ENCODE peak calls at places on chromosomes 5 and 9, in nine cellular contexts. V is stomach, D is body of pancreas, K is GM10248, N is GM20000, H is hepatocyte, M is progenitor cell of endocrine pancreas, Y is kidney epithelial cell, W is gastrocnemius medialis. C is an unnamed sample.

GRCh38 chr9:69078581-69078980 is 43.0 kb downstream of the FXN start:
- DNase-seq in K (no peak), D (no peak), V (no peak), N (no peak), M (no peak), W (peak), H (no peak), Y (no peak), C (no peak)

GRCh38 chr5:95647886-95648860 is 1.6 kb downstream of the RFESD start:
- DNase-seq in D (no peak), V (no peak), M (no peak), H (no peak), N (no peak), W (no peak), K (no peak), Y (no peak), C (peak)

GRCh38 chr9:133634024-133634691 is 2.0 kb upstream of the DBH start:
- DNase-seq in N (no peak), D (no peak), M (no peak), W (no peak), V (no peak), K (no peak), H (no peak), Y (no peak), C (no peak)

GRCh38 chr9:37998881-37999311 is 70.1 kb downstream of the SHB start:
- DNase-seq in Y (no peak), M (no peak), H (no peak), K (no peak), N (no peak), V (no peak), W (no peak), D (no peak), C (peak)

GRCh38 chr5:149338364-149338763 is 6.9 kb upstream of the GRPEL2 start:
- DNase-seq in Y (no peak), H (no peak), N (no peak), V (no peak), K (no peak), W (no peak), M (no peak), D (no peak), C (no peak)

GRCh38 chr9:34654317-34655083 is 2.5 kb downstream of the IL11RA start:
- DNase-seq in M (no peak), N (no peak), K (no peak), W (peak), Y (no peak), D (peak), H (peak), V (peak), C (peak)

GRCh38 chr5:175321927-175322532 is 122.0 kb downstream of the DRD1 start:
- DNase-seq in Y (no peak), K (peak), D (no peak), W (no peak), N (peak), V (no peak), M (peak), H (peak), C (peak)

GRCh38 chr9:73269430-73270101 is 117.9 kb downstream of the ANXA1 start:
- DNase-seq in V (no peak), K (no peak), H (peak), M (no peak), W (no peak), N (peak), Y (no peak), D (no peak), C (peak)

GRCh38 chr5:77211013-77211690 is 672 bp downstream of the PDE8B start:
- DNase-seq in V (no peak), K (no peak), N (peak), D (no peak), M (no peak), Y (no peak), W (no peak), H (peak), C (no peak)

GRCh38 chr9:98862936-98863335 is 55.5 kb downstream of the GALNT12 start:
- DNase-seq in W (no peak), V (no peak), M (no peak), H (no peak), Y (no peak), N (no peak), K (no peak), D (no peak), C (peak)

GRCh38 chr9:34998266-34998665 is 8.7 kb downstream of the DNAJB5 start:
- DNase-seq in V (no peak), H (no peak), M (no peak), D (no peak), N (peak), K (peak), W (no peak), Y (no peak), C (no peak)

GRCh38 chr5:16057277-16057676 is 122.3 kb downstream of the MARCHF11 start:
- DNase-seq in H (no peak), N (no peak), K (no peak), V (no peak), D (no peak), Y (no peak), M (no peak), W (no peak), C (no peak)

GRCh38 chr5:156328766-156329165 is 1.8 kb downstream of the SGCD start:
- DNase-seq in M (no peak), V (no peak), H (no peak), W (peak), Y (no peak), K (no peak), N (no peak), D (no peak), C (no peak)

GRCh38 chr5:156327306-156327705 is 342 bp downstream of the SGCD start:
- DNase-seq in H (no peak), K (no peak), D (no peak), M (no peak), W (no peak), V (no peak), Y (no peak), N (no peak), C (peak)

GRCh38 chr5:156328176-156328575 is 1.2 kb downstream of the SGCD start:
- DNase-seq in K (no peak), N (no peak), H (no peak), W (peak), M (no peak), Y (no peak), V (no peak), D (no peak), C (no peak)

GRCh38 chr5:156325671-156326070 is 1.3 kb upstream of the SGCD start:
- DNase-seq in K (no peak), D (no peak), Y (no peak), W (no peak), V (no peak), H (no peak), M (no peak), N (no peak), C (no peak)

DNA sequence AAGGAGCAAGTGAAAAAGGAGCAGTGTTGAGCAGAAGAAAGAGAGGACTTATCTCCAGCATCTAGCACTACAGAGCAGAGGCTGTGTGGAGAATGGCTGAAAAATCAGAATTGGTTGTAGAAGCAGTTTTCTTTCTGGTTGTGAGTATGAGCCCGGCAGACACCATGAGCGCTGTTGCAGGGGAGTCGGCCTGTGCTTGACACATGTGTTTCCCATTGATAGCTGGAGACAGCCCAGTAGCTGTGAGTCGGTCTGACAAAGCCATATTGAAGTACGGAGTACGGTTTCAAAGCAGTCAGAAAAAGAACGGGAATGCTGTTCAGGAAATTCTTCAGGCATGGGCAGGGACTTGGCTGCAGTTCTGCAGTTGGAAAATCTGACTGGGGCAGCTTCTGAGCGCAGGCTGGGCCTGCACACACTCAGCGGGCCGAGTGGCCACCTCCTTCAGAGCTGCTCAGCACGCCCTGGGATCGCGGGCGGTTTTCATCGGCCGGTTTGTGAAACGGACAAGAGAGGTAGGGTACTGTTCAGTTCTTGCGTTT is at the start of gene SGCD:
- DNase-seq in Y (peak), D (peak), N (no peak), H (peak), K (no peak), V (peak), W (peak), M (no peak), C (peak)
- TF ChIP-seq CTCF in Y (no peak), D (no peak), N (no peak), H (no peak), K (no peak), V (no peak), W (no peak), M (no peak), C (no peak)

GRCh38 chr5:6783787-6784186 is 70.6 kb downstream of the TENT4A start:
- DNase-seq in V (no peak), N (no peak), H (no peak), K (no peak), Y (no peak), W (no peak), D (no peak), M (no peak), C (peak)

GRCh38 chr5:6784481-6784880 is 71.2 kb downstream of the TENT4A start:
- DNase-seq in K (no peak), H (no peak), W (no peak), D (no peak), V (no peak), N (no peak), Y (no peak), M (no peak), C (no peak)

GRCh38 chr5:6785161-6785860 is 72.1 kb downstream of the TENT4A start:
- DNase-seq in Y (no peak), W (no peak), K (no peak), H (no peak), N (no peak), V (no peak), M (no peak), D (no peak), C (no peak)

GRCh38 chr5:6781711-6782110 is 68.5 kb downstream of the TENT4A start:
- DNase-seq in N (no peak), D (no peak), H (no peak), M (no peak), V (no peak), Y (peak), K (no peak), W (no peak), C (no peak)

DNA sequence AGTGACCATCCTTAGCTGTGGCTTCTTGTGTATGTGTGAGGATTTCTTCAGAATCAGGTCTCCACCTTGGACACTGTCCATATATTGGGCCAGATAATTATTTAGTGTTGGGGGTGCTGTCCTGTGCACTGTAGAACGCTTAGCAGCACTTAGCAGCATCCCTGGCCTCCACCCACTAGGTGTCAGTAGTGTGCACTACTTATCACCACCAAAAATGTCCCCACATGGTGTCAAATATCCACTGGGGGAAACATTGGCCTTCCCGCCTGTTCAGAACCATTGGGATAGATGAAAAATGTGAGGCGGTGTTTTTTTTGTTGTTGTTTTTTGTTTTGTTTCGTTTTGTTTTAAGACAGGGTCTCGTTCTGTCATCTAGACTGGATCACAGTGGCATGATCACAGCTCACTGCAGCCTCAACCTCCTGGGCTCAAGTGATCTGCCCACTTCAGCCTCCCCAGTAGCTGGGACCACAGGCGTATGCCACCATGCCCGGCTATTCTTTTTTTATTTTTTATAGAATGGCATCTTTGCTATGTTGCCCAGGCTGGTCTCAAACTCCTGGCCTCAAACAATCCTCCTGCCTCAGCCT is 67.7 kb downstream of the TENT4A start:
- DNase-seq in V (no peak), D (no peak), K (no peak), Y (no peak), N (no peak), W (no peak), H (no peak), M (no peak), C (no peak)
- TF ChIP-seq CTCF in V (no peak), D (peak), K (peak), Y (peak), N (peak), W (no peak), H (peak), M (peak), C (peak)

DNA sequence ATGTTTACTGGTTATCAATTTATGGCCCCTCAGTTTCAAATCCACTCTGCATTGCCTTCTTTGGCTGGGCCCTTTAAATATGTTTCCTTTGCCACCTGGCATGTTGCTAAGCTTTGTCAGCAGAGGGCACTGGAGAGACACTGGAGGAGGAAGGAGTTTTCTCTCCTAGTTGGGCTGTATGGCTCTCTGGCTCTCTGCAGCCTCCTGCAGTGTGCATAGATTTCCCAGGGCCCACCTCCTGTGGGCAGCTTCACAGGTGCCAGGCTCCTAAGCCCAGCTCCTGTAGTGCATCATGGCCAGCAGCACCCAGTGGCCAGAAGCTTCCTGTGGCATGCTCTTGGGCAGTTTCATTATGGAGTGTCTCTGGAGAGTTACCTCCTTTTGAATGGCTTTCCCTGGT is 23.3 kb downstream of the CAVIN4 start:
- DNase-seq in H (peak), M (peak), V (peak), Y (no peak), D (peak), K (peak), W (no peak), N (peak), C (peak)
- TF ChIP-seq CTCF in H (peak), M (peak), V (peak), Y (peak), D (peak), K (peak), W (no peak), N (peak), C (peak)

DNA sequence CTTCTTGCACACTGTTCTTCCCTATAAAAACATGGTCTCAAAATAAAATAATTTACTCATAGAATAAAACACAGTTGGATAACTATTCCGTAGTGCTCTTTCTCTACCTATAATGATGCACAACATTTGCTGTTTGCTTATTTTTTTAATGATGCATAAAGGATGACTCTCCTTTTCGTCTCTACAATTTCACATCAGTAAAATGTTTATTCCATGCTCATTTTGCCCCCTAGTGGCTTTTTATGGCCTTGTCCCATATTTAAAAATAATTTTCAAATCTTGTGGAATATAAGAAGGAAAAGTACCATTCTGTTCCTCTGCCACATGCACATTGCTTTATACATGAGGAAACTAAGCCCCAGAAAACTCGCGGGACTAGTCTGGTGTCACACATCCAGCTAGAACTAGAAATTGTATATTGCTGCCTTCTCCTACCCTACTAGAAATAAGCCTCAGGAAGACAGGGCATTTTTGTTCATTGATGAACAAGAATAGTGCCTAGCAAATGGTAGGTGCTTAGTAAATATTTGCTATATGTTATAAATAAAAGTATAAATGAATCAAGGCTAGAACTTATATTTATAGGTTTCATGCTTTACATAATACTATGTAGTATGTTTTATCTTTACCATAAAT is 12.7 kb downstream of the KCTD16 start:
- DNase-seq in D (no peak), V (no peak), K (peak), H (peak), W (no peak), M (no peak), N (no peak), Y (no peak), C (peak)
- TF ChIP-seq CTCF in D (peak), V (peak), K (peak), H (peak), W (peak), M (peak), N (peak), Y (peak), C (peak)

DNA sequence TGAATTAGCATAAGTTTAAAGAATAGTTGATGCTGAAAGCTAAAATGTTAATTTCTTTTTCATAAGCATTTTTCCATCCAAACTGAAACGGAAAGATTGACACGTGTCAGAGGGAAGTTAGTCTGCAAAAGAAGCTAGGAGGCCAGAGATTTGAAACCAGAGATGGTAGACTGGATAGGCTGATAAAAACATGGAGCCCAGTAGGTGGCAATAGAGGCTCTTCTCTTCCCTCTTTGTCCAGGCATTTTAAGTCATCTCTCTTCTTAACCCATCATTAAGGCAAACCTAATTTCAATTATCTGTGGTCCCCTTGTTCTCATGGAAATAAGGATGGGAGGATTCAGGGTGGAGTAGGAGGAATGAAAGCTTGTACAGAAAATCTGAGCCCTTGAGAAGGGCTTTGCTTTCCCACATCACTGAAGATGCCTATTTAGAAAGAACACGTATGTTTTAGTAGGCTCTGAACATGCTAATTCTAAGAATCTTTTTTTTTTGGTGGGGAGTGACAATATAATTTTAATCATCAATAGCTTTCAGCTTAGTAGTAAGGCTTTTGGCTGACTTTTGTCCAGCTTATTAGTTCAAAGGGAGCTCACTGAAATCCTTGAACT is 66.5 kb downstream of the ZNF474 start:
- DNase-seq in N (peak), D (no peak), K (no peak), M (no peak), H (peak), Y (no peak), W (no peak), V (no peak), C (peak)
- TF ChIP-seq CTCF in N (no peak), D (peak), K (peak), M (peak), H (peak), Y (peak), W (no peak), V (peak), C (peak)

GRCh38 chr5:112921031-112921832 is 795 bp downstream of the REEP5 start:
- DNase-seq in H (peak), K (peak), M (peak), N (peak), Y (no peak), D (peak), W (peak), V (peak), C (peak)
- TF ChIP-seq CTCF in H (no peak), K (no peak), M (no peak), N (no peak), Y (no peak), D (no peak), W (no peak), V (no peak), C (no peak)

C was measured in fibroblast of villous mesenchyme.